ENCODE peak calls at places on chromosomes 6 and 20, in seven cellular contexts. One of them, this sample, is unnamed.

GRCh38 chr6:44431118-44431725 is 43.7 kb downstream of the CDC5L start:
- DNase-seq in NCI-H1092: no peak
- DNase-seq in colonic mucosa: peak
- DNase-seq in hepatocyte: peak
- DNase-seq in pancreas: peak
- DNase-seq in uterus: peak
- DNase-seq in iris pigment epithelial cell: peak
- DNase-seq in this sample: no peak

GRCh38 chr20:44780226-44780625 is 30.1 kb downstream of the RIMS4 start:
- DNase-seq in NCI-H1092: no peak
- DNase-seq in colonic mucosa: no peak
- DNase-seq in hepatocyte: peak
- DNase-seq in pancreas: no peak
- DNase-seq in uterus: no peak
- DNase-seq in iris pigment epithelial cell: peak
- DNase-seq in this sample: no peak

GRCh38 chr6:149903938-149904611 is 6.2 kb upstream of the RAET1E start:
- DNase-seq in NCI-H1092: peak
- DNase-seq in colonic mucosa: peak
- DNase-seq in hepatocyte: no peak
- DNase-seq in pancreas: no peak
- DNase-seq in uterus: no peak
- DNase-seq in iris pigment epithelial cell: no peak
- DNase-seq in this sample: no peak

GRCh38 chr6:53699462-53699861 is 33.9 kb upstream of the KLHL31 start:
- DNase-seq in NCI-H1092: no peak
- DNase-seq in colonic mucosa: no peak
- DNase-seq in hepatocyte: no peak
- DNase-seq in pancreas: no peak
- DNase-seq in uterus: no peak
- DNase-seq in iris pigment epithelial cell: no peak
- DNase-seq in this sample: no peak

GRCh38 chr6:78598966-78599365 is 268.4 kb upstream of the IRAK1BP1 start:
- DNase-seq in NCI-H1092: no peak
- DNase-seq in colonic mucosa: no peak
- DNase-seq in hepatocyte: no peak
- DNase-seq in pancreas: no peak
- DNase-seq in uterus: no peak
- DNase-seq in iris pigment epithelial cell: peak
- DNase-seq in this sample: no peak

GRCh38 chr20:38126146-38126912 is 38.7 kb downstream of the TGM2 start:
- DNase-seq in NCI-H1092: no peak
- DNase-seq in colonic mucosa: no peak
- DNase-seq in hepatocyte: no peak
- DNase-seq in pancreas: no peak
- DNase-seq in uterus: peak
- DNase-seq in iris pigment epithelial cell: no peak
- DNase-seq in this sample: no peak

GRCh38 chr6:122571888-122572287 is 38.3 kb upstream of the PKIB start:
- DNase-seq in NCI-H1092: no peak
- DNase-seq in colonic mucosa: no peak
- DNase-seq in hepatocyte: no peak
- DNase-seq in pancreas: no peak
- DNase-seq in uterus: no peak
- DNase-seq in iris pigment epithelial cell: no peak
- DNase-seq in this sample: no peak

GRCh38 chr6:134315974-134316391 is 1.9 kb downstream of the SGK1 start:
- DNase-seq in NCI-H1092: no peak
- DNase-seq in colonic mucosa: no peak
- DNase-seq in hepatocyte: no peak
- DNase-seq in pancreas: no peak
- DNase-seq in uterus: no peak
- DNase-seq in iris pigment epithelial cell: no peak
- DNase-seq in this sample: no peak

GRCh38 chr6:155351273-155352129 is 37.2 kb upstream of the TFB1M start:
- DNase-seq in NCI-H1092: no peak
- DNase-seq in colonic mucosa: no peak
- DNase-seq in hepatocyte: no peak
- DNase-seq in pancreas: no peak
- DNase-seq in uterus: no peak
- DNase-seq in iris pigment epithelial cell: no peak
- DNase-seq in this sample: no peak